ENCODE peak calls at places on chromosome 14, in six cellular contexts. L is GM20000, A is right cardiac atrium, F is non-pigmented ciliary epithelial cell, Q is Daoy, N is LoVo. Y is an unnamed sample.

GRCh38 chr14:51479584-51480305 is 172.0 kb upstream of the FRMD6 start:
- DNase-seq in L (no peak), A (peak), F (no peak), Q (no peak), N (no peak), Y (peak)

GRCh38 chr14:58501214-58501816 is 73.8 kb downstream of the KIAA0586 start:
- DNase-seq in L (peak), A (no peak), F (peak), Q (peak), N (peak), Y (peak)

GRCh38 chr14:49363926-49364751 is 222.0 kb downstream of the RPS29 start:
- DNase-seq in L (no peak), A (no peak), F (no peak), Q (no peak), N (no peak), Y (no peak)

GRCh38 chr14:106200539-106201310 is 674.3 kb downstream of the TMEM121 start:
- DNase-seq in L (no peak), A (no peak), F (no peak), Q (no peak), N (no peak), Y (no peak)

GRCh38 chr14:33686218-33686617 is 264.7 kb downstream of the EGLN3 start:
- DNase-seq in L (no peak), A (no peak), F (peak), Q (peak), N (no peak), Y (peak)

GRCh38 chr14:28773176-28773575 is 6.6 kb downstream of the FOXG1 start:
- DNase-seq in L (no peak), A (no peak), F (no peak), Q (no peak), N (no peak), Y (peak)

GRCh38 chr14:68401855-68402254 is 391.0 kb downstream of the ZFP36L1 start:
- DNase-seq in L (peak), A (no peak), F (no peak), Q (no peak), N (no peak), Y (no peak)

GRCh38 chr14:103618999-103619398 is 10.0 kb upstream of the KLC1 start:
- DNase-seq in L (no peak), A (no peak), F (no peak), Q (peak), N (no peak), Y (peak)

GRCh38 chr14:25887251-25887908 is 710.5 kb downstream of the NOVA1 start:
- DNase-seq in L (no peak), A (no peak), F (no peak), Q (no peak), N (no peak), Y (no peak)

GRCh38 chr14:33569844-33570716 is 380.8 kb downstream of the EGLN3 start:
- DNase-seq in L (no peak), A (no peak), F (no peak), Q (no peak), N (no peak), Y (peak)

GRCh38 chr14:93063393-93063792 is 52.3 kb downstream of the ITPK1 start:
- DNase-seq in L (no peak), A (peak), F (no peak), Q (no peak), N (no peak), Y (no peak)

GRCh38 chr14:103623883-103624482 is 5.0 kb upstream of the KLC1 start:
- DNase-seq in L (no peak), A (peak), F (no peak), Q (no peak), N (no peak), Y (no peak)

GRCh38 chr14:104217486-104218360 is 79.3 kb downstream of the KIF26A start:
- DNase-seq in L (no peak), A (peak), F (no peak), Q (no peak), N (no peak), Y (no peak)

GRCh38 chr14:51485733-51486132 is 166.0 kb upstream of the FRMD6 start:
- DNase-seq in L (no peak), A (no peak), F (no peak), Q (no peak), N (no peak), Y (no peak)

GRCh38 chr14:60744566-60744965 is 10.0 kb downstream of the MNAT1 start:
- DNase-seq in L (no peak), A (no peak), F (no peak), Q (no peak), N (no peak), Y (no peak)

GRCh38 chr14:61466905-61467280 is 145.5 kb downstream of the PRKCH start:
- DNase-seq in L (no peak), A (no peak), F (no peak), Q (no peak), N (no peak), Y (no peak)

GRCh38 chr14:86462193-86462592 is 932.2 kb downstream of the FLRT2 start:
- DNase-seq in L (no peak), A (no peak), F (no peak), Q (peak), N (no peak), Y (no peak)

GRCh38 chr14:37253905-37254304 is 56.2 kb downstream of the MIPOL1 start:
- DNase-seq in L (no peak), A (no peak), F (peak), Q (peak), N (no peak), Y (peak)

GRCh38 chr14:104735830-104736642 is 12.0 kb downstream of the ADSS1 start:
- DNase-seq in L (no peak), A (peak), F (no peak), Q (no peak), N (no peak), Y (peak)

GRCh38 chr14:32203928-32204357 is 874 bp upstream of the RNU6-8 start:
- DNase-seq in L (no peak), A (peak), F (no peak), Q (no peak), N (no peak), Y (peak)

GRCh38 chr14:93220509-93220908 is 13.5 kb downstream of the UBR7 start:
- DNase-seq in L (no peak), A (no peak), F (no peak), Q (no peak), N (no peak), Y (no peak)

GRCh38 chr14:41490323-41490722 is 116.4 kb upstream of the LRFN5 start:
- DNase-seq in L (no peak), A (no peak), F (no peak), Q (no peak), N (no peak), Y (no peak)

GRCh38 chr14:103329421-103330347 is 4.4 kb upstream of the EIF5 start:
- DNase-seq in L (no peak), A (no peak), F (no peak), Q (no peak), N (no peak), Y (peak)

GRCh38 chr14:84584526-84584925 is 945.4 kb upstream of the FLRT2 start:
- DNase-seq in L (no peak), A (no peak), F (no peak), Q (no peak), N (no peak), Y (no peak)

GRCh38 chr14:56821807-56822615 is 11.7 kb upstream of the OTX2 start:
- DNase-seq in L (no peak), A (no peak), F (no peak), Q (peak), N (no peak), Y (no peak)

GRCh38 chr14:78566017-78566858 is 396.1 kb downstream of the NRXN3 start:
- DNase-seq in L (peak), A (peak), F (peak), Q (peak), N (peak), Y (peak)

GRCh38 chr14:104473649-104474574 is 105.7 kb upstream of the C14orf180 start:
- DNase-seq in L (no peak), A (no peak), F (no peak), Q (peak), N (no peak), Y (no peak)

GRCh38 chr14:57326253-57326652 is 57.5 kb downstream of the AP5M1 start:
- DNase-seq in L (peak), A (no peak), F (no peak), Q (no peak), N (no peak), Y (no peak)

GRCh38 chr14:32694795-32695449 is 243.8 kb upstream of the NPAS3 start:
- DNase-seq in L (no peak), A (no peak), F (no peak), Q (no peak), N (no peak), Y (no peak)

GRCh38 chr14:84657866-84658385 is 872.0 kb upstream of the FLRT2 start:
- DNase-seq in L (no peak), A (no peak), F (no peak), Q (no peak), N (no peak), Y (no peak)

Y was measured in M059J.